ENCODE peak calls at places on chromosomes 16 and 17, in six cellular contexts. K, N, O, T, Q and L are unnamed samples.

GRCh38 chr16:75012380-75013081 is 13.7 kb downstream of the ZNRF1 start:
- DNase-seq in O (no peak), N (no peak), T (no peak), Q (no peak), K (no peak), L (no peak)

GRCh38 chr16:79372504-79373184 is 227.9 kb downstream of the MAF start:
- DNase-seq in T (no peak), O (no peak), K (peak; percentile 81), N (no peak), Q (peak; percentile 0), L (peak; percentile 56)

GRCh38 chr17:64146418-64147109 is 16.6 kb upstream of the ERN1 start:
- DNase-seq in T (peak; percentile 76), K (peak; percentile 76), N (peak; percentile 73), O (no peak), Q (peak; percentile 80), L (peak; percentile 83)

GRCh38 chr16:50263060-50263909 is 3.1 kb upstream of the ADCY7 start:
- DNase-seq in K (no peak), O (no peak), Q (no peak), T (no peak), N (no peak), L (no peak)

GRCh38 chr17:76370261-76370993 is 14.0 kb upstream of the SPHK1 start:
- DNase-seq in O (no peak), N (peak; percentile 65), K (peak; percentile 99), Q (peak; percentile 95), T (no peak), L (peak; percentile 97)

GRCh38 chr16:1741553-1742165 is 29.7 kb downstream of the NME3 start:
- DNase-seq in K (no peak), O (no peak), T (no peak), Q (no peak), N (no peak), L (no peak)

GRCh38 chr17:48181653-48182052 is 74.1 kb downstream of the SNX11 start:
- DNase-seq in N (no peak), K (peak; percentile 36), O (peak; percentile 44), Q (no peak), T (peak; percentile 60), L (peak; percentile 20)

GRCh38 chr16:84569382-84569987 is 48.4 kb downstream of the COTL1 start:
- DNase-seq in O (no peak), K (no peak), N (no peak), Q (no peak), T (no peak), L (no peak)

GRCh38 chr16:30949655-30950515 is 1.0 kb downstream of the ORAI3 start:
- DNase-seq in Q (peak; percentile 98), O (peak; percentile 79), K (peak; percentile 90), T (peak; percentile 67), N (peak; percentile 73), L (peak; percentile 75)

GRCh38 chr17:72811976-72812687 is 280.4 kb downstream of the SLC39A11 start:
- DNase-seq in N (no peak), T (no peak), Q (no peak), O (no peak), K (no peak), L (peak; percentile 12)

GRCh38 chr16:81127051-81127450 is 30.9 kb upstream of the GCSH start:
- DNase-seq in Q (peak; percentile 97), O (no peak), T (no peak), K (peak; percentile 83), N (no peak), L (no peak)

GRCh38 chr17:78096093-78096492 is 32.5 kb downstream of the TMC6 start:
- DNase-seq in N (no peak), Q (no peak), T (no peak), K (no peak), O (no peak), L (no peak)

GRCh38 chr16:23496826-23497542 is 13.3 kb downstream of the GGA2 start:
- DNase-seq in T (no peak), Q (peak; percentile 70), O (no peak), K (peak; percentile 83), N (no peak), L (peak; percentile 20)

GRCh38 chr16:67026570-67026969 is 2.4 kb upstream of the CBFB start:
- DNase-seq in Q (no peak), O (no peak), N (no peak), K (no peak), T (no peak), L (no peak)
- H4K20me1 ChIP-seq in Q (no peaks in the 10 kb centered on the region), O (no peaks in the 10 kb centered on the region), N (peaks cover 16% of the 10 kb centered on the region), K (no peaks in the 10 kb centered on the region), T (peaks cover 13% of the 10 kb centered on the region), L (no peaks in the 10 kb centered on the region)

DNA sequence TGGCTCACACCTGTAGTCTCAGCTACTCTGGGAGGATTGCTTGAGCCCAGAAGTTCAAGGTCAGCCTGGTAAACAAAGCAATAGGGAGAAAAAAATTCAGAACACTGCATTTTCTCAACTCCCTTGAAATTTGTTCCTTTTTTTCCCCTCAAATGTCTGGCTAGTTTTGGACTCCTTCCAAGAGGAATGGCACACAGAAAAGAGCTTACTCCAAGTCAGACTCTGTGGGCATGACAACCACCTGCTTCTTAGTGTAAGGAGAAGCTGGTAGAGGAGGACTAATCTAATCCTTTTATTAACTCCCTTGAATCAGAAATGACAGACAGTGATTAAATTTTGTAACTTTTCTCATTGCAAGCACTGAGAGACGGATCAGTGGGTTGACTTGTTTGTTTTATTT is 27.8 kb upstream of the HYDIN start:
- DNase-seq in N (no peak), O (no peak), K (no peak), Q (no peak), T (no peak), L (no peak)
- H2AFZ ChIP-seq in N (no peak overlapping the region), O (no peak overlapping the region), K (no peak overlapping the region), Q (no peak overlapping the region), T (no peak overlapping the region), L (no peak overlapping the region)

DNA sequence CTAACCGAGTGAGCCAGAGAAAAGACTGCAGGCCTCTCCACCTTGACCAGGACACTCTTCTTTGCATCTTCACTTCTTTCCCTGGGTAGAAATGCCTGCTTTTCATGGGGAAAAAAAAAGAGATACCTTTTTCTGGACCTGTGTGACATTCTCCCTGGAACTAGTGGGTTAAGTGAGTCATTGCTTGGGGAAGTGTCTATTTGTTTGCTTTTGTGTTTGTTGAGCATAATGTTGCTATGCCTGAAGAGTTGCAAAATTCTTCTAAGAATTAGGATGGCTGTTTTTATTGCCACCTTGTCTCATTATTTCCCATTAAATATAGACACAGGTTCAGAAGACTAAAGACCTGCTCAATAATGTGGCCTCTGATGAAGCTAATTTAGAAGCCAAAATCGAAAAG is 18.8 kb downstream of the CLUAP1 start:
- DNase-seq in Q (no peak), O (no peak), N (no peak), K (peak; percentile 32), T (no peak), L (no peak)
- H4K20me1 ChIP-seq in Q (no peaks in the 10 kb centered on the region), O (no peaks in the 10 kb centered on the region), N (no peaks in the 10 kb centered on the region), K (no peaks in the 10 kb centered on the region), T (no peaks in the 10 kb centered on the region), L (no peaks in the 10 kb centered on the region)

GRCh38 chr16:17359778-17360177 is 111.0 kb downstream of the XYLT1 start:
- DNase-seq in T (no peak), N (peak; percentile 29), K (peak; percentile 88), Q (peak; percentile 60), O (no peak), L (peak; percentile 78)
- H2AFZ ChIP-seq in T (no peak overlapping the region), N (no peak overlapping the region), K (no peak overlapping the region), Q (peak overlapping the region; percentile 43), O (no peak overlapping the region), L (no peak overlapping the region)

DNA sequence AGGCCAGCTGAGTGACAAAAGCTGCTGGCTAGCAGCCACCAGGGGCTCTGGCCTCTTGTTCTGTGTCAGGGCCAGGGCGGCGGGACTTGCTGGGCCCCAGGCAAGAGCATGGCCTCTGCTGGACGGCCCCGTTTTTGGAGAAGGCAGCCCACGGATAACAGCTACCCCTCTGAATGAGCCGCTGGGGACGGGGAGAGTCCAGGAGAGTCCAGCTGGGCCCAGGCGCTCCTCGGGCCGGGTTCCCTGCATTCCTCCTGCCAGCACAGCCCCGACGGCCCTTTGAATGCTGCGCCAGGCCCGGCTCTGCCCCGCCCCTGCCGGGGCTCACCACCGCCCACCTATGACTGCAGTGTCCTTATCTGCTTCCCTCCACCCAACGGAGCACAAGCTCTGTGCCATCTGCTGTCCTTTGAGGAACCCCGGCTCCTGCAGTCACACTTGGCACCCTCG is 33.4 kb downstream of the SLC7A5 start:
- DNase-seq in Q (no peak), K (no peak), O (no peak), N (no peak), T (no peak), L (no peak)
- H4K20me1 ChIP-seq in Q (peaks cover 2% of the 10 kb centered on the region), K (no peaks in the 10 kb centered on the region), O (peaks cover 7% of the 10 kb centered on the region), N (no peaks in the 10 kb centered on the region), T (peaks cover 3% of the 10 kb centered on the region), L (no peaks in the 10 kb centered on the region)